ENCODE peak calls at places on chromosomes 2 and 18, in eight cellular contexts. One of them, this sample, is unnamed. For H3K4me1, the result is how much of the 10 kb centered on the place peaks cover.

GRCh38 chr2:144582651-144583361 is 62.9 kb upstream of the ZEB2 start:
- DNase-seq in HepG2: no peak
- DNase-seq in sigmoid colon: no peak
- DNase-seq in spleen: no peak
- DNase-seq in stomach: no peak
- DNase-seq in endothelial cell of umbilical vein: peak
- DNase-seq in GM23338: no peak
- DNase-seq in HCT116: no peak
- DNase-seq in this sample: no peak

GRCh38 chr2:171592026-171592555 is 69.8 kb downstream of the CYBRD1 start:
- DNase-seq in HepG2: no peak
- DNase-seq in sigmoid colon: no peak
- DNase-seq in spleen: no peak
- DNase-seq in stomach: no peak
- DNase-seq in endothelial cell of umbilical vein: no peak
- DNase-seq in GM23338: no peak
- DNase-seq in HCT116: no peak
- DNase-seq in this sample: no peak

GRCh38 chr18:45384137-45384998 is 230.9 kb upstream of the SLC14A2 start:
- DNase-seq in HepG2: peak
- DNase-seq in sigmoid colon: no peak
- DNase-seq in spleen: no peak
- DNase-seq in stomach: peak
- DNase-seq in endothelial cell of umbilical vein: peak
- DNase-seq in GM23338: peak
- DNase-seq in HCT116: peak
- DNase-seq in this sample: peak

GRCh38 chr18:13176847-13177246 is 41.7 kb upstream of the LDLRAD4 start:
- DNase-seq in HepG2: no peak
- DNase-seq in sigmoid colon: no peak
- DNase-seq in spleen: no peak
- DNase-seq in stomach: no peak
- DNase-seq in endothelial cell of umbilical vein: no peak
- DNase-seq in GM23338: no peak
- DNase-seq in HCT116: no peak
- DNase-seq in this sample: no peak

GRCh38 chr2:233992481-233993217 is 57.9 kb upstream of the SPP2 start:
- DNase-seq in HepG2: no peak
- DNase-seq in sigmoid colon: no peak
- DNase-seq in spleen: no peak
- DNase-seq in stomach: no peak
- DNase-seq in endothelial cell of umbilical vein: no peak
- DNase-seq in GM23338: no peak
- DNase-seq in HCT116: no peak
- DNase-seq in this sample: no peak

GRCh38 chr18:12455511-12455910 is 47.8 kb downstream of the PRELID3A start:
- DNase-seq in HepG2: no peak
- DNase-seq in sigmoid colon: no peak
- DNase-seq in spleen: no peak
- DNase-seq in stomach: no peak
- DNase-seq in endothelial cell of umbilical vein: no peak
- DNase-seq in GM23338: no peak
- DNase-seq in HCT116: no peak
- DNase-seq in this sample: no peak

GRCh38 chr2:62705859-62706720 is 577 bp downstream of the EHBP1 start:
- DNase-seq in HepG2: peak
- DNase-seq in sigmoid colon: peak
- DNase-seq in spleen: no peak
- DNase-seq in stomach: peak
- DNase-seq in endothelial cell of umbilical vein: peak
- DNase-seq in GM23338: peak
- DNase-seq in HCT116: no peak
- DNase-seq in this sample: no peak

GRCh38 chr2:61758991-61759390 is 94.9 kb downstream of the FAM161A start:
- DNase-seq in HepG2: no peak
- DNase-seq in sigmoid colon: no peak
- DNase-seq in spleen: no peak
- DNase-seq in stomach: no peak
- DNase-seq in endothelial cell of umbilical vein: no peak
- DNase-seq in GM23338: no peak
- DNase-seq in HCT116: no peak
- DNase-seq in this sample: no peak

GRCh38 chr2:204948822-204949221 is 403.5 kb downstream of the PARD3B start:
- DNase-seq in HepG2: no peak
- DNase-seq in sigmoid colon: no peak
- DNase-seq in spleen: no peak
- DNase-seq in stomach: no peak
- DNase-seq in endothelial cell of umbilical vein: no peak
- DNase-seq in GM23338: no peak
- DNase-seq in HCT116: no peak
- DNase-seq in this sample: no peak

GRCh38 chr2:108884629-108885028 is 98.1 kb downstream of the CCDC138 start:
- DNase-seq in HepG2: no peak
- DNase-seq in sigmoid colon: no peak
- DNase-seq in spleen: no peak
- DNase-seq in stomach: no peak
- DNase-seq in endothelial cell of umbilical vein: no peak
- DNase-seq in GM23338: peak
- DNase-seq in HCT116: no peak
- DNase-seq in this sample: no peak

GRCh38 chr2:43345872-43346271 is 119.5 kb upstream of the ZFP36L2 start:
- DNase-seq in HepG2: no peak
- DNase-seq in sigmoid colon: no peak
- DNase-seq in spleen: no peak
- DNase-seq in stomach: no peak
- DNase-seq in endothelial cell of umbilical vein: no peak
- DNase-seq in GM23338: peak
- DNase-seq in HCT116: no peak
- DNase-seq in this sample: no peak

GRCh38 chr2:43346619-43347018 is 120.2 kb upstream of the ZFP36L2 start:
- DNase-seq in HepG2: no peak
- DNase-seq in sigmoid colon: no peak
- DNase-seq in spleen: no peak
- DNase-seq in stomach: no peak
- DNase-seq in endothelial cell of umbilical vein: no peak
- DNase-seq in GM23338: no peak
- DNase-seq in HCT116: no peak
- DNase-seq in this sample: no peak

GRCh38 chr2:43349944-43350343 is 123.5 kb upstream of the ZFP36L2 start:
- DNase-seq in HepG2: peak
- DNase-seq in sigmoid colon: no peak
- DNase-seq in spleen: no peak
- DNase-seq in stomach: no peak
- DNase-seq in endothelial cell of umbilical vein: no peak
- DNase-seq in GM23338: no peak
- DNase-seq in HCT116: no peak
- DNase-seq in this sample: no peak

GRCh38 chr2:43348904-43349725 is 122.7 kb upstream of the ZFP36L2 start:
- DNase-seq in HepG2: no peak
- DNase-seq in sigmoid colon: peak
- DNase-seq in spleen: no peak
- DNase-seq in stomach: no peak
- DNase-seq in endothelial cell of umbilical vein: no peak
- DNase-seq in GM23338: no peak
- DNase-seq in HCT116: no peak
- DNase-seq in this sample: no peak

DNA sequence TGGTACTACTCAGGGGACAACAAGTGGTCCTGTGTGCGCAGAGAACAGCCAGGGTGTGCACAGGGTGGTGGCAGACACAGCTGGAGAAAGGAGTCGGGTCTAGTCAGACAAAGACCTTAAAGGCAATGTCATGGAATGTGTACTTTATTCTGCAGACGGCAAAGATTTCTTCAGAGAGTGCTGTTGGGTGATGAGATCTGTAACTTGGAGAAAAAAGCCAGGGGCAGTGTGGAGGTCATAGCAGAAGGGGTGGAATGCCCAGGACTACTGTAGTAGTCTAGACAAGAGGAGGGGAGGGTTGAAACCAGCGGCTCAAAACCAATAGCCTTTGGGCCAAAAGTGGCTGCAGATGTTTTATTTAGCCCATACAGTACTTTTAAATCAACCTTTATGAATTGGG is 121.3 kb upstream of the ZFP36L2 start:
- DNase-seq in HepG2: no peak
- DNase-seq in sigmoid colon: no peak
- DNase-seq in spleen: no peak
- DNase-seq in stomach: no peak
- DNase-seq in endothelial cell of umbilical vein: no peak
- DNase-seq in GM23338: no peak
- DNase-seq in HCT116: no peak
- DNase-seq in this sample: no peak
- H3K4me1 ChIP-seq in HepG2: under half
- H3K4me1 ChIP-seq in sigmoid colon: half or more
- H3K4me1 ChIP-seq in spleen: under half
- H3K4me1 ChIP-seq in stomach: half or more
- H3K4me1 ChIP-seq in endothelial cell of umbilical vein: under half
- H3K4me1 ChIP-seq in GM23338: under half
- H3K4me1 ChIP-seq in HCT116: under half
- H3K4me1 ChIP-seq in this sample: under half

DNA sequence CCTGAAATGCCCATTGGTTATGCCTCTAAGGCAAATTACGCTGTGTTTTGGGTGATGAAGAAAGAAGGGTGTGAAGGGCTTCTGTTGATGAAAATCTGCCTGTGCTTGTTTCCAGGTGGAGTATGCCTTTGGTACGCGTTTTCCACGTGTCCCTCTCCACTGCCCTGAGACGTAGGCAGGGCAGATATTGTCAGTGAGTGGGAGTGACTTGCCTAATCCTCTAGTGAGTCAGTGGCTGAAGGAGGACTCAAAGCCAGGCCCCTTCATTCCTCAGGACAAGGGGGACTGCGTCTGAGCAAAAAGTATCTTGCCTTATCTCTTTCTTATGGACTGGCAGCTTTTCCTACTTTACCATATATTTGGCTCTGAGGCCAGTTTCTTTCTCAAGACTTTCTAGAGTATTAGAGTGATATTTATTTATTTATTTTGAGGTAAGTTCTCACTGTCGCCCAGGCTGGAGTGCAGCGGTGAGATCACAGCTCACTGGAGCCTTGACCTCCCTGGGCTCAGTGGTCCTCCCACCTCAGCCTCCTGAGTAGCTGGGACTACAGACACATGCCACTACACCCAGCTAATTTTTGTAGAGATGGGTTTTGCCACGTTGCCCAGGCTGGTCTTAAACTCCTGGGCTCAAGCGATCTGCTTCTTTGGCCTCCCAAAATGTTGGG is 10.2 kb downstream of the RALB start:
- DNase-seq in HepG2: no peak
- DNase-seq in sigmoid colon: no peak
- DNase-seq in spleen: no peak
- DNase-seq in stomach: no peak
- DNase-seq in endothelial cell of umbilical vein: no peak
- DNase-seq in GM23338: no peak
- DNase-seq in HCT116: no peak
- DNase-seq in this sample: no peak
- H3K27ac ChIP-seq in HepG2: no peak
- H3K27ac ChIP-seq in sigmoid colon: no peak
- H3K27ac ChIP-seq in spleen: no peak
- H3K27ac ChIP-seq in stomach: no peak
- H3K27ac ChIP-seq in endothelial cell of umbilical vein: no peak
- H3K27ac ChIP-seq in GM23338: no peak
- H3K27ac ChIP-seq in HCT116: no peak
- H3K27ac ChIP-seq in this sample: no peak

GRCh38 chr2:189306441-189307006 is 127.0 kb upstream of the COL5A2 start:
- DNase-seq in HepG2: peak
- DNase-seq in sigmoid colon: no peak
- DNase-seq in spleen: no peak
- DNase-seq in stomach: no peak
- DNase-seq in endothelial cell of umbilical vein: no peak
- DNase-seq in GM23338: no peak
- DNase-seq in HCT116: no peak
- DNase-seq in this sample: no peak
- TF ChIP-seq POLR2AphosphoS5 in HepG2: no peak
- TF ChIP-seq POLR2AphosphoS5 in sigmoid colon: no peak
- TF ChIP-seq POLR2AphosphoS5 in spleen: no peak
- TF ChIP-seq POLR2AphosphoS5 in stomach: no peak
- TF ChIP-seq POLR2AphosphoS5 in endothelial cell of umbilical vein: no peak
- TF ChIP-seq POLR2AphosphoS5 in GM23338: no peak
- TF ChIP-seq POLR2AphosphoS5 in HCT116: no peak
- TF ChIP-seq POLR2AphosphoS5 in this sample: no peak

GRCh38 chr2:53964987-53965687 is 5.7 kb downstream of the PSME4 start:
- DNase-seq in HepG2: no peak
- DNase-seq in sigmoid colon: no peak
- DNase-seq in spleen: no peak
- DNase-seq in stomach: no peak
- DNase-seq in endothelial cell of umbilical vein: no peak
- DNase-seq in GM23338: peak
- DNase-seq in HCT116: no peak
- DNase-seq in this sample: no peak
- H3K4me1 ChIP-seq in HepG2: half or more
- H3K4me1 ChIP-seq in sigmoid colon: half or more
- H3K4me1 ChIP-seq in spleen: half or more
- H3K4me1 ChIP-seq in stomach: half or more
- H3K4me1 ChIP-seq in endothelial cell of umbilical vein: under half
- H3K4me1 ChIP-seq in GM23338: half or more
- H3K4me1 ChIP-seq in HCT116: under half
- H3K4me1 ChIP-seq in this sample: under half

GRCh38 chr18:6884944-6885343 is 155.4 kb downstream of the ARHGAP28 start:
- DNase-seq in HepG2: no peak
- DNase-seq in sigmoid colon: no peak
- DNase-seq in spleen: no peak
- DNase-seq in stomach: no peak
- DNase-seq in endothelial cell of umbilical vein: peak
- DNase-seq in GM23338: no peak
- DNase-seq in HCT116: no peak
- DNase-seq in this sample: no peak
- H3K27ac ChIP-seq in HepG2: no peak
- H3K27ac ChIP-seq in sigmoid colon: peak
- H3K27ac ChIP-seq in spleen: no peak
- H3K27ac ChIP-seq in stomach: peak
- H3K27ac ChIP-seq in endothelial cell of umbilical vein: no peak
- H3K27ac ChIP-seq in GM23338: no peak
- H3K27ac ChIP-seq in HCT116: no peak
- H3K27ac ChIP-seq in this sample: no peak

GRCh38 chr2:127635380-127636237 is 10.3 kb upstream of the GPR17 start:
- DNase-seq in HepG2: no peak
- DNase-seq in sigmoid colon: no peak
- DNase-seq in spleen: peak
- DNase-seq in stomach: no peak
- DNase-seq in endothelial cell of umbilical vein: no peak
- DNase-seq in GM23338: no peak
- DNase-seq in HCT116: no peak
- DNase-seq in this sample: no peak
- TF ChIP-seq POLR2AphosphoS5 in HepG2: no peak
- TF ChIP-seq POLR2AphosphoS5 in sigmoid colon: peak
- TF ChIP-seq POLR2AphosphoS5 in spleen: peak
- TF ChIP-seq POLR2AphosphoS5 in stomach: no peak
- TF ChIP-seq POLR2AphosphoS5 in endothelial cell of umbilical vein: no peak
- TF ChIP-seq POLR2AphosphoS5 in GM23338: no peak
- TF ChIP-seq POLR2AphosphoS5 in HCT116: no peak
- TF ChIP-seq POLR2AphosphoS5 in this sample: no peak

This sample was measured in Panc1.